ENCODE peak calls at places on chromosomes 11 and 22, in four cellular contexts. S is stimulated activated CD8-positive, alpha-beta memory T cell treated with anti-CD3 and anti-CD28 coated beads, Interleukin-7, amount 100 ng/mL, for 1 hour; U is stimulated activated naive CD4-positive, alpha-beta T cell; Q is dermis microvascular lymphatic vessel endothelial cell. V is an unnamed sample.

GRCh38 chr11:66371627-66372415 is at the start of gene SLC29A2:
- DNase-seq in Q (peak), S (peak), U (peak), V (peak)

GRCh38 chr11:94196363-94196762 is 67.7 kb downstream of the PANX1 start:
- DNase-seq in Q (no peak), U (no peak), S (no peak), V (no peak)

GRCh38 chr11:58616594-58616993 is 5.9 kb upstream of the CNTF start:
- DNase-seq in S (no peak), U (no peak), Q (peak), V (no peak)

GRCh38 chr11:121293276-121293569 is 652 bp downstream of the SC5D start:
- DNase-seq in S (no peak), U (no peak), Q (no peak), V (no peak)

GRCh38 chr22:24424001-24424900 is 3.1 kb upstream of the ADORA2A start:
- DNase-seq in U (no peak), Q (no peak), S (no peak), V (no peak)

GRCh38 chr22:24159650-24160049 is 21.6 kb upstream of the SUSD2 start:
- DNase-seq in U (no peak), S (no peak), Q (no peak), V (no peak)

GRCh38 chr11:35859311-35859710 is 84.6 kb upstream of the LDLRAD3 start:
- DNase-seq in S (no peak), Q (no peak), U (no peak), V (no peak)

GRCh38 chr11:44128729-44129128 is 33.3 kb downstream of the EXT2 start:
- DNase-seq in S (no peak), Q (no peak), U (no peak), V (no peak)

GRCh38 chr22:31556627-31557203 is 60.4 kb downstream of the SFI1 start:
- DNase-seq in Q (peak), S (no peak), U (no peak), V (no peak)

GRCh38 chr11:9172394-9172793 is 81.0 kb upstream of the SCUBE2 start:
- DNase-seq in U (no peak), Q (no peak), S (no peak), V (no peak)

GRCh38 chr11:125073616-125074483 is 10.7 kb downstream of the SLC37A2 start:
- DNase-seq in U (no peak), S (no peak), Q (no peak), V (no peak)

GRCh38 chr11:660681-661444 is 23.8 kb downstream of the DRD4 start:
- DNase-seq in U (no peak), Q (no peak), S (no peak), V (no peak)

V was measured in T follicular helper cell.